ENCODE peak calls at places on chromosomes 4 and X, in six cellular contexts. One of them, this sample, is unnamed.

GRCh38 chr4:100117749-100118148 is 72.5 kb downstream of the DDIT4L start:
- DNase-seq in AML-193: no peak
- DNase-seq in cardiac fibroblast: peak
- DNase-seq in stimulated activated CD8-positive, alpha-beta memory T cell treated with anti-CD3 and anti-CD28 coated beads, Interleukin-7, amount 100 ng/mL, for 1 hour: no peak
- DNase-seq in activated CD4-positive, alpha-beta T cell treated with anti-CD3 and anti-CD28 coated beads, Interleukin-2, amount 10 ng/mL, durations not matched to agents 7 days and 5 days: no peak
- DNase-seq in G401: no peak
- DNase-seq in this sample: no peak

GRCh38 chrX:96182366-96182765 is 502.3 kb upstream of the DIAPH2 start:
- DNase-seq in AML-193: peak
- DNase-seq in stimulated activated CD8-positive, alpha-beta memory T cell treated with anti-CD3 and anti-CD28 coated beads, Interleukin-7, amount 100 ng/mL, for 1 hour: no peak
- DNase-seq in cardiac fibroblast: peak
- DNase-seq in activated CD4-positive, alpha-beta T cell treated with anti-CD3 and anti-CD28 coated beads, Interleukin-2, amount 10 ng/mL, durations not matched to agents 7 days and 5 days: no peak
- DNase-seq in G401: no peak
- DNase-seq in this sample: peak

GRCh38 chr4:113997206-113997605 is 17.8 kb upstream of the ARSJ start:
- DNase-seq in stimulated activated CD8-positive, alpha-beta memory T cell treated with anti-CD3 and anti-CD28 coated beads, Interleukin-7, amount 100 ng/mL, for 1 hour: no peak
- DNase-seq in cardiac fibroblast: no peak
- DNase-seq in G401: no peak
- DNase-seq in AML-193: no peak
- DNase-seq in activated CD4-positive, alpha-beta T cell treated with anti-CD3 and anti-CD28 coated beads, Interleukin-2, amount 10 ng/mL, durations not matched to agents 7 days and 5 days: no peak
- DNase-seq in this sample: no peak

GRCh38 chrX:1477801-1478458 is 25.2 kb upstream of the ASMTL start:
- DNase-seq in AML-193: no peak
- DNase-seq in activated CD4-positive, alpha-beta T cell treated with anti-CD3 and anti-CD28 coated beads, Interleukin-2, amount 10 ng/mL, durations not matched to agents 7 days and 5 days: peak
- DNase-seq in cardiac fibroblast: no peak
- DNase-seq in stimulated activated CD8-positive, alpha-beta memory T cell treated with anti-CD3 and anti-CD28 coated beads, Interleukin-7, amount 100 ng/mL, for 1 hour: no peak
- DNase-seq in G401: no peak
- DNase-seq in this sample: no peak

GRCh38 chr4:169159614-169160013 is 111.1 kb downstream of the SH3RF1 start:
- DNase-seq in G401: no peak
- DNase-seq in AML-193: no peak
- DNase-seq in activated CD4-positive, alpha-beta T cell treated with anti-CD3 and anti-CD28 coated beads, Interleukin-2, amount 10 ng/mL, durations not matched to agents 7 days and 5 days: no peak
- DNase-seq in stimulated activated CD8-positive, alpha-beta memory T cell treated with anti-CD3 and anti-CD28 coated beads, Interleukin-7, amount 100 ng/mL, for 1 hour: no peak
- DNase-seq in cardiac fibroblast: peak
- DNase-seq in this sample: peak

GRCh38 chr4:37365888-37366287 is 121.3 kb downstream of the NWD2 start:
- DNase-seq in activated CD4-positive, alpha-beta T cell treated with anti-CD3 and anti-CD28 coated beads, Interleukin-2, amount 10 ng/mL, durations not matched to agents 7 days and 5 days: no peak
- DNase-seq in AML-193: peak
- DNase-seq in cardiac fibroblast: no peak
- DNase-seq in stimulated activated CD8-positive, alpha-beta memory T cell treated with anti-CD3 and anti-CD28 coated beads, Interleukin-7, amount 100 ng/mL, for 1 hour: no peak
- DNase-seq in G401: no peak
- DNase-seq in this sample: no peak

GRCh38 chr4:38560763-38561558 is 103.0 kb upstream of the KLF3 start:
- DNase-seq in AML-193: no peak
- DNase-seq in stimulated activated CD8-positive, alpha-beta memory T cell treated with anti-CD3 and anti-CD28 coated beads, Interleukin-7, amount 100 ng/mL, for 1 hour: no peak
- DNase-seq in activated CD4-positive, alpha-beta T cell treated with anti-CD3 and anti-CD28 coated beads, Interleukin-2, amount 10 ng/mL, durations not matched to agents 7 days and 5 days: no peak
- DNase-seq in cardiac fibroblast: no peak
- DNase-seq in G401: no peak
- DNase-seq in this sample: no peak

GRCh38 chr4:14719053-14719452 is 283.2 kb upstream of the CPEB2 start:
- DNase-seq in stimulated activated CD8-positive, alpha-beta memory T cell treated with anti-CD3 and anti-CD28 coated beads, Interleukin-7, amount 100 ng/mL, for 1 hour: no peak
- DNase-seq in cardiac fibroblast: peak
- DNase-seq in activated CD4-positive, alpha-beta T cell treated with anti-CD3 and anti-CD28 coated beads, Interleukin-2, amount 10 ng/mL, durations not matched to agents 7 days and 5 days: no peak
- DNase-seq in G401: no peak
- DNase-seq in AML-193: no peak
- DNase-seq in this sample: peak

GRCh38 chrX:1853447-1853846 is 238.6 kb downstream of the ASMT start:
- DNase-seq in G401: no peak
- DNase-seq in AML-193: no peak
- DNase-seq in cardiac fibroblast: no peak
- DNase-seq in activated CD4-positive, alpha-beta T cell treated with anti-CD3 and anti-CD28 coated beads, Interleukin-2, amount 10 ng/mL, durations not matched to agents 7 days and 5 days: no peak
- DNase-seq in stimulated activated CD8-positive, alpha-beta memory T cell treated with anti-CD3 and anti-CD28 coated beads, Interleukin-7, amount 100 ng/mL, for 1 hour: no peak
- DNase-seq in this sample: no peak

GRCh38 chrX:69034451-69034850 is 130.8 kb downstream of the PJA1 start:
- DNase-seq in AML-193: no peak
- DNase-seq in G401: no peak
- DNase-seq in cardiac fibroblast: no peak
- DNase-seq in activated CD4-positive, alpha-beta T cell treated with anti-CD3 and anti-CD28 coated beads, Interleukin-2, amount 10 ng/mL, durations not matched to agents 7 days and 5 days: no peak
- DNase-seq in stimulated activated CD8-positive, alpha-beta memory T cell treated with anti-CD3 and anti-CD28 coated beads, Interleukin-7, amount 100 ng/mL, for 1 hour: no peak
- DNase-seq in this sample: no peak

This sample was measured in Caki2.